ENCODE peak calls at places on chromosomes 1 and 21, in six cellular contexts. I is psoas muscle, W is sigmoid colon, F is foreskin keratinocyte, N is NT2/D1, E is H9. G is an unnamed sample.

GRCh38 chr1:83942914-83943313 is 56.0 kb downstream of the TTLL7 start:
- DNase-seq in F (peak; percentile 42), W (no peak), E (no peak), N (no peak), I (no peak), G (no peak)

GRCh38 chr1:110478241-110478640 is 27.3 kb downstream of the PROK1 start:
- DNase-seq in F (no peak), I (no peak), E (no peak), N (no peak), W (no peak), G (no peak)

GRCh38 chr1:22530701-22531100 is 32.6 kb upstream of the EPHA8 start:
- DNase-seq in E (peak; percentile 12), N (no peak), I (no peak), F (no peak), W (peak; percentile 11), G (no peak)

GRCh38 chr1:57474097-57474750 is 50.4 kb upstream of the DAB1 start:
- DNase-seq in W (no peak), I (no peak), E (no peak), N (no peak), F (peak; percentile 28), G (no peak)

GRCh38 chr1:88276158-88276557 is 407.9 kb upstream of the PKN2 start:
- DNase-seq in W (no peak), I (no peak), F (peak; percentile 73), E (no peak), N (no peak), G (no peak)

GRCh38 chr21:38220270-38220737 is 36.5 kb upstream of the KCNJ15 start:
- DNase-seq in I (no peak), W (no peak), N (no peak), F (no peak), E (no peak), G (no peak)

GRCh38 chr1:5565726-5566125 is 426.5 kb downstream of the NPHP4 start:
- DNase-seq in F (no peak), N (no peak), W (no peak), E (no peak), I (no peak), G (no peak)

GRCh38 chr1:96918406-96918805 is 196.8 kb downstream of the PTBP2 start:
- DNase-seq in F (no peak), E (no peak), N (no peak), W (no peak), I (no peak), G (no peak)

GRCh38 chr1:202551683-202552082 is 158.6 kb downstream of the SYT2 start:
- DNase-seq in I (no peak), F (no peak), W (peak; percentile 86), E (no peak), N (no peak), G (no peak)

GRCh38 chr1:15637833-15638232 is 20.6 kb downstream of the DDI2 start:
- DNase-seq in E (no peak), W (no peak), F (no peak), N (no peak), I (no peak), G (no peak)

GRCh38 chr1:206685749-206686485 is 1.2 kb downstream of the MAPKAPK2 start:
- DNase-seq in I (peak; percentile 67), N (no peak), F (peak; percentile 68), E (no peak), W (peak; percentile 85), G (peak; percentile 83)

GRCh38 chr1:2044510-2045319 is 5.5 kb upstream of the PRKCZ start:
- DNase-seq in W (peak; percentile 80), F (peak; percentile 25), I (peak; percentile 79), E (peak; percentile 78), N (no peak), G (peak; percentile 87)

GRCh38 chr21:27513016-27513415 is 546.1 kb upstream of the ADAMTS5 start:
- DNase-seq in E (no peak), F (no peak), W (no peak), I (no peak), N (no peak), G (no peak)

DNA sequence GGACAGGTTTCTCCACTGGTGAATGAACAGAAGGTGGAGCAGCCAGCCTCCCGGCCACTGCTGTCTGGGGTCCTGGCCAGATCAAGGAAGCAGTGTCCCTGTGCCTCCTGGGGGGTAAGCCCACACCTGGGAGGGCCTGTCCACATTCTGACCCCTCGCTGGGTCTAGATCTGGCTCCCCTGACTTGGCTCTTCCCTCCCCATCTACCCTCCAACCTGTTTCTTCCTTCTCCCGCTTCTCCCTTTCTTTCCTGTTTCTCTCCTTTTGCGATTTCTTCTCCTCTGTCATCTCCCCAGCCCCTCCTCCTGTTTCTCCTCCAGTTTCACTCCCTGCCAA is 378 bp downstream of the RORC start:
- DNase-seq in E (no peak), I (no peak), W (no peak), F (no peak), N (no peak), G (no peak)
- H3K4me1 ChIP-seq in E (peaks cover 16% of the 10 kb centered on the region), I (peaks cover 41% of the 10 kb centered on the region), W (peaks cover 9% of the 10 kb centered on the region), F (peaks cover 12% of the 10 kb centered on the region), N (peaks cover 44% of the 10 kb centered on the region), G (peaks cover 23% of the 10 kb centered on the region)

DNA sequence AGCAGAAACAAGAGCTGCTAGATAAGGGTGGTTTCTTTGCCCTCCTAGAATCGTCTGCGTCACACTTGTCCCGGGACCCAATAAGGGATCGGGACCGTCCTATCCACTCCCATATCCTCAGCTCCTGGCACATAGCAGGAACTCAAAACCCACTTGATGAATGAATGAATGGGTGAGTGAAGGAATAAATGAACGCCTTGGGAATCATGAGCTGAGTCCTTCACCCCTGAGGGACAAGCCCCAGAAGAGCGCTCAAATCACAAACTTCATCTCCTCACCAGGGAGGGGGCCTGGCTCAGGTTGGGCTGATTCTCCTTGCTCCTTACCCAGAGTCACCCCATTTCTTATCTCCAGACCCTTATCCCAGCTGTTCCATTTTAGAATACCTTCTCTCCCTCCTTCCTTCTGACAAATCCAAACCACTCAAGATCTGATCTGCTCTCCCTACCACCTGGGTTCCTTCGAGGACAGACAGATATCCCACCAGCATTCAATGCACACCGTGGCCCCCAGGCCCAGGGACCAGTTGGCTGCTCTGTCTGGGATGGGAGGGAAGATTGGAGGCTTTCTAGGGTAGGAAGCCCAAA is 590 bp upstream of the MOB3C start:
- DNase-seq in I (no peak), N (no peak), E (peak; percentile 47), W (peak; percentile 73), F (no peak), G (no peak)
- H3K4me1 ChIP-seq in I (peaks cover 43% of the 10 kb centered on the region), N (peaks cover 29% of the 10 kb centered on the region), E (peaks cover 14% of the 10 kb centered on the region), W (peaks cover 48% of the 10 kb centered on the region), F (peaks cover 19% of the 10 kb centered on the region), G (peaks cover 42% of the 10 kb centered on the region)

DNA sequence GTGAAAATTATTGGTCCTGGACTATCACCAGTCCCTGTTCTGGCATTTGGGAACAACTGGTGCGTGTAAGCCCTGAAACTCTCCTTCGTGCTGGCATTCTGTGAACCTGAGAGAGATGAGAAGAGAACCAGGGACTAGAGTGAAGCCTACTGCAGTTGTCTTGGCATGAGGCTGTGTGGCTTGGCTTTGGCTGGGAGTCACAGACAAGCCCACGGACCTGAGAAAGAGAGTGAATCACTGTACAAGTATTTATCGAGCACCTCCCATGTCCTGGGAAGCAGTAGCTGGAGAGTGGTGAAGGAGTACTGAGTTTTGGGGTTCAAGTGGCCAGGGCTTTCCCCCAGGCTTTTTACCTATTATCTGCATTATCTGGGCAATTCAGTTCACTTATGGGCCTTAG is 63.3 kb downstream of the FGGY start:
- DNase-seq in W (no peak), E (no peak), I (peak; percentile 66), F (peak; percentile 77), N (no peak), G (no peak)
- H3K4me1 ChIP-seq in W (peaks cover 33% of the 10 kb centered on the region), E (no peaks in the 10 kb centered on the region), I (peaks cover 17% of the 10 kb centered on the region), F (peaks cover 9% of the 10 kb centered on the region), N (no peaks in the 10 kb centered on the region), G (no peaks in the 10 kb centered on the region)

GRCh38 chr1:204997616-204998015 is 45.4 kb upstream of the CNTN2 start:
- DNase-seq in E (no peak), W (peak; percentile 79), I (no peak), F (no peak), N (no peak), G (no peak)

GRCh38 chr1:204992940-204993339 is 50.1 kb upstream of the CNTN2 start:
- DNase-seq in N (no peak), I (no peak), W (no peak), E (no peak), F (no peak), G (no peak)

GRCh38 chr1:205001101-205001620 is 41.9 kb upstream of the CNTN2 start:
- DNase-seq in F (no peak), N (no peak), E (no peak), W (no peak), I (no peak), G (no peak)

GRCh38 chr1:204994086-204994862 is 48.7 kb upstream of the CNTN2 start:
- DNase-seq in E (no peak), N (no peak), F (no peak), I (no peak), W (no peak), G (no peak)

DNA sequence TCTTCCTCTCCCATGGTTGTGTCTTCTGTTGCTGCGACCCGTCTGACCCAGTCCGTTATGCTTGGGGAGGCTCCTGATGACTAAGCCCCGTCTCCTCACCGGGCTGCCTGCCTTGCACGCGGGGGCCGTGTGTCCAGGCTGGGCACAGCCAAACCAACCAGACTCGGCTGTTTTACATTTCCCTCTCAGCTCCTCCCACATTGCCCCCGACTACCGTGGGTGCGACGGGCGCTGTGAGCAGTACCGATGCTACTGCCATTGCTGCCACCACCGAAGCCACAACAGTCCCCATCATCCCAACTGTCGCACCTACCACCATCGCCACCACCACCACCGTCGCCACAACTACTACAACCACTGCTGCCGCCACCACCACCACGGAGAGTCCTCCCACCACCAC is 46.0 kb upstream of the CNTN2 start:
- DNase-seq in W (no peak), N (no peak), I (no peak), F (no peak), E (no peak), G (no peak)
- H3K4me1 ChIP-seq in W (peaks cover 13% of the 10 kb centered on the region), N (peaks cover 8% of the 10 kb centered on the region), I (no peaks in the 10 kb centered on the region), F (no peaks in the 10 kb centered on the region), E (no peaks in the 10 kb centered on the region), G (no peaks in the 10 kb centered on the region)

GRCh38 chr1:165853528-165854075 is 26.2 kb downstream of the UCK2 start:
- DNase-seq in F (no peak), N (no peak), I (no peak), W (no peak), E (no peak), G (no peak)
- H3K4me1 ChIP-seq in F (peaks cover 44% of the 10 kb centered on the region), N (peaks cover 13% of the 10 kb centered on the region), I (peaks cover 69% of the 10 kb centered on the region), W (peaks cover 8% of the 10 kb centered on the region), E (peaks cover 18% of the 10 kb centered on the region), G (peaks cover 7% of the 10 kb centered on the region)

GRCh38 chr1:19654886-19655717 is 9.6 kb upstream of the HTR6 start:
- DNase-seq in W (no peak), I (no peak), E (no peak), F (no peak), N (no peak), G (no peak)
- H3K4me1 ChIP-seq in W (peaks cover 24% of the 10 kb centered on the region), I (peaks cover 11% of the 10 kb centered on the region), E (no peaks in the 10 kb centered on the region), F (no peaks in the 10 kb centered on the region), N (peaks cover 13% of the 10 kb centered on the region), G (peaks cover 31% of the 10 kb centered on the region)

DNA sequence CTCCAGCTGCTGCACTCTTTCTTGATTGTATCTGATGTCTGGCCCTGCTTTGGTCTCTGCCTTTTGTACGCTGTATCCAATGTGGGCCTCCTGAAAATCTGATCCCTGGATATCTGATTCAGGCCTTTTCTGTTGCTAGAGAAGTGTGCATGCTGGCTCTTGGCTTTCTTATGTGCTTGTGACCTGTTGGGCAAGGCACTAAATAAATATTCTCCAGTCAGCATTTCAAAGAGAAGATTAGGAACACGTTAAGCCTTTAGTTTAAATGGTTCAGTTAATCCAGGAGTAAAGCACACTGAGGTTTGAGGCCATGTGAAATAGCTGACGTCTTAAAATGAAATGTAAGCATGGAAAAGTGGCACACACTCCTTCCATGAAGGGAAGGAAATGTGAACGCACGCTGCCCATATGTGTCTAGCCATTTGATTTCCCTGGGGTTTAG is 9.3 kb upstream of the F3 start:
- DNase-seq in I (no peak), W (no peak), E (no peak), N (no peak), F (no peak), G (no peak)
- H3K4me1 ChIP-seq in I (no peaks in the 10 kb centered on the region), W (no peaks in the 10 kb centered on the region), E (peaks cover 16% of the 10 kb centered on the region), N (peaks cover 19% of the 10 kb centered on the region), F (peaks cover 30% of the 10 kb centered on the region), G (peaks cover 11% of the 10 kb centered on the region)

GRCh38 chr1:162193815-162194214 is 124.3 kb downstream of the NOS1AP start:
- DNase-seq in I (no peak), W (no peak), E (no peak), N (no peak), F (no peak), G (no peak)
- H3K4me1 ChIP-seq in I (peaks cover 26% of the 10 kb centered on the region), W (peaks cover 57% of the 10 kb centered on the region), E (peaks cover 18% of the 10 kb centered on the region), N (peaks cover 7% of the 10 kb centered on the region), F (peaks cover 7% of the 10 kb centered on the region), G (peaks cover 6% of the 10 kb centered on the region)

G was measured in upper lobe of right lung.